ENCODE peak calls at places on chromosomes 11 and 22, in six cellular contexts. Q, J, G, R, Y and P are unnamed samples.

GRCh38 chr11:17510507-17511206 is 33.6 kb downstream of the USH1C start:
- DNase-seq in Y (no peak), G (no peak), J (no peak), R (no peak), Q (no peak), P (no peak)

GRCh38 chr11:64864473-64865285 is 13.7 kb downstream of the EHD1 start:
- DNase-seq in R (peak), J (no peak), G (peak), Y (peak), Q (no peak), P (no peak)

GRCh38 chr22:40463017-40463631 is 92.7 kb downstream of the SGSM3 start:
- DNase-seq in G (peak), Q (no peak), R (no peak), Y (no peak), J (no peak), P (no peak)

GRCh38 chr11:17719028-17719939 is at the start of gene MYOD1:
- DNase-seq in R (no peak), J (no peak), Y (no peak), G (no peak), Q (no peak), P (peak)

GRCh38 chr11:44309483-44310197 is at the start of gene ALX4:
- DNase-seq in G (no peak), Q (no peak), J (no peak), R (no peak), Y (no peak), P (peak)

GRCh38 chr22:43273902-43274484 is 69.2 kb downstream of the SCUBE1 start:
- DNase-seq in Y (peak), G (no peak), Q (peak), R (no peak), J (peak), P (peak)

GRCh38 chr22:39907605-39908097 is 6.8 kb downstream of the GRAP2 start:
- DNase-seq in G (no peak), Q (no peak), R (no peak), J (no peak), Y (no peak), P (no peak)

GRCh38 chr11:64951529-64951928 is 15.8 kb upstream of the GPHA2 start:
- DNase-seq in Q (no peak), J (no peak), R (no peak), G (no peak), Y (no peak), P (no peak)

GRCh38 chr11:115360186-115360824 is 143.9 kb downstream of the CADM1 start:
- DNase-seq in J (no peak), G (no peak), Q (no peak), Y (no peak), R (no peak), P (no peak)

GRCh38 chr11:126359431-126360048 is 4.1 kb downstream of the ST3GAL4 start:
- DNase-seq in G (peak), J (no peak), R (no peak), Y (no peak), Q (no peak), P (peak)

GRCh38 chr22:18968011-18968749 is 32.1 kb upstream of the PRODH start:
- DNase-seq in Q (no peak), Y (no peak), J (no peak), G (no peak), R (no peak), P (no peak)

GRCh38 chr22:40694409-40694808 is 15.1 kb downstream of the MCHR1 start:
- DNase-seq in Q (no peak), R (no peak), G (no peak), J (no peak), Y (no peak), P (no peak)

GRCh38 chr11:114079406-114080072 is 20.0 kb downstream of the ZBTB16 start:
- DNase-seq in Q (no peak), G (no peak), J (no peak), R (no peak), Y (no peak), P (no peak)

GRCh38 chr11:128208329-128209220 is 378.8 kb downstream of the ETS1 start:
- DNase-seq in Q (no peak), R (no peak), G (no peak), J (peak), Y (peak), P (no peak)

GRCh38 chr22:47173535-47174021 is 411.1 kb downstream of the TBC1D22A start:
- DNase-seq in J (no peak), Q (no peak), Y (no peak), G (peak), R (peak), P (no peak)

GRCh38 chr11:57308426-57309060 is 16.2 kb downstream of the TNKS1BP1 start:
- DNase-seq in J (no peak), Q (no peak), G (no peak), Y (no peak), R (no peak), P (no peak)

GRCh38 chr11:121226415-121227263 is 65.9 kb upstream of the SC5D start:
- DNase-seq in Y (no peak), J (no peak), R (no peak), Q (no peak), G (no peak), P (no peak)

GRCh38 chr11:44858796-44859527 is 91.7 kb downstream of the TP53I11 start:
- DNase-seq in G (no peak), Q (no peak), J (no peak), Y (no peak), R (no peak), P (no peak)

GRCh38 chr22:40818192-40818746 is 877 bp downstream of the SLC25A17 start:
- DNase-seq in Y (no peak), G (no peak), Q (no peak), J (no peak), R (no peak), P (no peak)

GRCh38 chr11:129163714-129164164 is 28.4 kb downstream of the ARHGAP32 start:
- DNase-seq in Y (no peak), J (no peak), Q (no peak), G (no peak), R (no peak), P (no peak)

GRCh38 chr11:87437133-87437843 is 399.6 kb downstream of the TMEM135 start:
- DNase-seq in R (no peak), G (no peak), Y (no peak), Q (no peak), J (no peak), P (no peak)

GRCh38 chr11:28524098-28524497 is 415.9 kb downstream of the METTL15 start:
- DNase-seq in J (no peak), Y (no peak), G (no peak), R (no peak), Q (no peak), P (no peak)

GRCh38 chr11:47161134-47161854 is 15.4 kb downstream of the ARFGAP2 start:
- DNase-seq in R (no peak), Q (peak), G (peak), Y (peak), J (peak), P (peak)

GRCh38 chr11:131739243-131739882 is 368.9 kb downstream of the NTM start:
- DNase-seq in Q (no peak), Y (no peak), J (no peak), R (no peak), G (no peak), P (no peak)

GRCh38 chr22:46087816-46088277 is 62.5 kb upstream of the PPARA start:
- DNase-seq in J (no peak), Q (peak), Y (peak), R (peak), G (peak), P (peak)

GRCh38 chr11:40125054-40125453 is 1334.4 kb downstream of the LRRC4C start:
- DNase-seq in Q (no peak), G (no peak), J (peak), R (no peak), Y (no peak), P (no peak)

GRCh38 chr11:1889941-1890855 is 1.5 kb downstream of the PRR33 start:
- DNase-seq in G (no peak), J (no peak), Y (no peak), Q (no peak), R (no peak), P (no peak)

GRCh38 chr11:9787260-9787659 is 123.4 kb downstream of the SWAP70 start:
- DNase-seq in R (no peak), J (no peak), Y (no peak), G (no peak), Q (no peak), P (no peak)

GRCh38 chr11:134474942-134475341 is 62.9 kb upstream of the B3GAT1 start:
- DNase-seq in Q (no peak), Y (no peak), R (peak), G (no peak), J (no peak), P (no peak)

GRCh38 chr11:8610532-8611116 is 16.6 kb upstream of the STK33 start:
- DNase-seq in G (no peak), Q (no peak), J (no peak), Y (peak), R (no peak), P (no peak)

GRCh38 chr11:112784323-112785073 is 176.7 kb upstream of the NCAM1 start:
- DNase-seq in Y (no peak), R (peak), Q (no peak), G (peak), J (no peak), P (no peak)
- TF ChIP-seq CTCF in Y (no peak), R (no peak), Q (no peak), G (no peak), J (no peak), P (no peak)

DNA sequence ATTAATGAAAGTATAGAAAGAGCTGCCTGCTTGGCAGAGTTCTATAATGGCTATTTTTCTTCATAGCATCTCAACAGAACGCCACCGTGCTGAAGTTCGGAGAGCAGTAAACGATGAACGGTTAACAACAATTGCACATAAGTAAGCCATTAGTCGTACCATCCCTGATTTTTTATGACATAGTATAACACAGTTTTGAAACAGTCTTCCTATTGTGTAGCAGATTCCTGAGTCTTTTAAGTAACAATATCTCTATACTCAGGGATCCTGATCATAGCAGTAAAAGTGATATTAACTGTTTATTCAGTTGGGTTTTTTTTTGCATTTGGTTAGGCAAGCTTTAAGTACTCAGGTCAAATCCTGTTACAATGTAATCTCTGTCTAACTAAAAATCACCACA is 8.4 kb downstream of the EMSY start:
- DNase-seq in G (peak), R (no peak), Y (no peak), J (no peak), Q (no peak), P (no peak)
- TF ChIP-seq CTCF in G (no peak), R (no peak), Y (no peak), J (no peak), Q (no peak), P (no peak)

GRCh38 chr22:49823289-49824045 is 4.2 kb downstream of the BRD1 start:
- DNase-seq in Y (no peak), G (no peak), Q (no peak), J (no peak), R (no peak), P (no peak)

GRCh38 chr22:49824185-49824925 is 3.3 kb downstream of the BRD1 start:
- DNase-seq in Q (no peak), Y (no peak), G (no peak), J (no peak), R (no peak), P (no peak)

GRCh38 chr22:49817359-49817758 is 10.3 kb downstream of the BRD1 start:
- DNase-seq in Q (no peak), R (no peak), Y (no peak), J (no peak), G (no peak), P (no peak)

GRCh38 chr22:49824936-49825335 is 2.7 kb downstream of the BRD1 start:
- DNase-seq in G (no peak), Y (no peak), J (no peak), Q (no peak), R (no peak), P (no peak)

GRCh38 chr22:49820984-49821383 is 6.7 kb downstream of the BRD1 start:
- DNase-seq in Q (no peak), G (no peak), R (no peak), J (no peak), Y (no peak), P (no peak)
- TF ChIP-seq CTCF in Q (no peak), G (no peak), R (no peak), J (no peak), Y (no peak), P (no peak)

GRCh38 chr11:62588966-62589637 is 2.2 kb downstream of the TUT1 start:
- DNase-seq in Q (no peak), Y (peak), G (no peak), R (no peak), J (no peak), P (no peak)
- TF ChIP-seq CTCF in Q (no peak), Y (peak), G (no peak), R (no peak), J (peak), P (no peak)

GRCh38 chr11:69662806-69663205 is 12.3 kb downstream of the LTO1 start:
- DNase-seq in R (no peak), Y (no peak), G (no peak), J (no peak), Q (no peak), P (no peak)

GRCh38 chr11:69664103-69664775 is 10.9 kb downstream of the LTO1 start:
- DNase-seq in J (no peak), Y (no peak), R (no peak), Q (no peak), G (no peak), P (no peak)

GRCh38 chr11:69661413-69661715 is 13.8 kb downstream of the LTO1 start:
- DNase-seq in Y (no peak), R (no peak), J (no peak), G (no peak), Q (no peak), P (no peak)

GRCh38 chr11:69663326-69663725 is 11.8 kb downstream of the LTO1 start:
- DNase-seq in J (no peak), Y (no peak), Q (no peak), R (no peak), G (no peak), P (no peak)

DNA sequence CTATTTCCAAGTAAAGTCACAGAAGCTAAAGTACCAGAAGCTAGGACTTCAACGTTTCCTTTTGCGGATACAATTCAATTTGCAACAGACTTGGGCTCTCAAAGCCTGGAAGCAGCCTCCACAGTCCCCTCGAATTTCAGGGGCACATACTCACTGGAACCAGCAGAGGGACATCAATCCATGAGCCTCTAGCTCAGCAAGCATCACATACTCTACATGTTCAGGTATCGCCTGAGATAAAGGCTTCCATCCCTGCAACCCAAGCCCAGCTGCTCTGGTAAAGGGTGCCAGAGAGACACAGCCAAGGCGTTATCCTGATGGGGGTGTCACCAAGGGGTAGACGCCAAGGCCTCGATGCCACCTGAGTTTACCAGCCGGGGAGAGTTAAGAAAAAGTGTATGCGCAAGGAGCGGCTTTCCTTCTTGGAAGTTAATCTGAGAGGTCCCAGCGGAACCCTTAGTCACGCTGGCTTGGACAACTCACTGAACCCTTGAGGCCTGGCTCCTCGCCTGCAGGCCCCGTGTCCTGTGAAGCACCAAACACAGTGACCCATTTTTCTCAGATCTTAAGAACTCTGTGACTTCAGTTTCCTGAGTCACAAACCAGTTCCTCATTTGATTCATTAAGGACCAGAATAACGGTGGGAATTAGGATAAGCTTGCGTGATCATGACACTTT is 13.0 kb downstream of the LTO1 start:
- DNase-seq in J (no peak), Q (no peak), R (no peak), G (no peak), Y (no peak), P (no peak)
- TF ChIP-seq CTCF in J (no peak), Q (no peak), R (no peak), G (no peak), Y (no peak), P (peak)